ENCODE peak calls at places on chromosomes 11 and 22, in nine cellular contexts. B, D, U, G, W, Y, I, A and S are unnamed samples.

GRCh38 chr11:69539416-69540117 is 58.1 kb downstream of the LINC01488 start:
- DNase-seq in A (peak), I (peak), U (no peak), W (no peak), Y (no peak), G (peak), B (no peak), D (no peak), S (no peak)

GRCh38 chr11:48169706-48170105 is 46.9 kb upstream of the OR4B1 start:
- DNase-seq in G (no peak), W (no peak), I (no peak), D (no peak), Y (no peak), B (no peak), U (no peak), A (peak), S (no peak)

GRCh38 chr11:3853935-3854659 is 1.4 kb upstream of the STIM1 start:
- DNase-seq in B (no peak), I (peak), Y (no peak), G (no peak), A (peak), U (peak), D (peak), W (peak), S (peak)

GRCh38 chr11:9039194-9039593 is 35.4 kb upstream of the NRIP3 start:
- DNase-seq in A (no peak), B (no peak), D (peak), Y (peak), I (no peak), G (no peak), W (no peak), U (no peak), S (no peak)

GRCh38 chr11:61961570-61962212 is 5.7 kb downstream of the FTH1 start:
- DNase-seq in U (peak), Y (no peak), G (no peak), I (peak), D (no peak), A (peak), B (no peak), W (no peak), S (no peak)

GRCh38 chr22:25602924-25603323 is 38.4 kb downstream of the GRK3 start:
- DNase-seq in W (no peak), D (no peak), U (no peak), Y (peak), B (no peak), A (no peak), I (no peak), G (no peak), S (no peak)

GRCh38 chr11:91792779-91793262 is 431.8 kb upstream of the FAT3 start:
- DNase-seq in G (no peak), D (no peak), W (no peak), I (no peak), Y (no peak), U (no peak), B (no peak), A (no peak), S (no peak)

GRCh38 chr11:61472282-61472681 is 36.3 kb upstream of the LRRC10B start:
- DNase-seq in G (no peak), W (no peak), U (no peak), Y (no peak), D (no peak), A (peak), I (no peak), B (no peak), S (no peak)

GRCh38 chr11:70167723-70168404 is 35.2 kb upstream of the FADD start:
- DNase-seq in D (no peak), W (no peak), A (no peak), B (no peak), G (no peak), I (no peak), Y (no peak), U (no peak), S (no peak)

GRCh38 chr11:32302826-32303225 is 132.5 kb downstream of the WT1 start:
- DNase-seq in W (no peak), U (no peak), D (no peak), B (no peak), A (no peak), Y (no peak), G (no peak), I (no peak), S (no peak)

GRCh38 chr11:32297629-32298028 is 137.7 kb downstream of the WT1 start:
- DNase-seq in D (no peak), W (no peak), U (no peak), Y (peak), B (no peak), G (no peak), I (no peak), A (no peak), S (no peak)
- TF ChIP-seq CTCF in D (peak), W (peak), U (no peak), Y (peak), B (peak), G (no peak), I (peak), A (no peak), S (no peak)

DNA sequence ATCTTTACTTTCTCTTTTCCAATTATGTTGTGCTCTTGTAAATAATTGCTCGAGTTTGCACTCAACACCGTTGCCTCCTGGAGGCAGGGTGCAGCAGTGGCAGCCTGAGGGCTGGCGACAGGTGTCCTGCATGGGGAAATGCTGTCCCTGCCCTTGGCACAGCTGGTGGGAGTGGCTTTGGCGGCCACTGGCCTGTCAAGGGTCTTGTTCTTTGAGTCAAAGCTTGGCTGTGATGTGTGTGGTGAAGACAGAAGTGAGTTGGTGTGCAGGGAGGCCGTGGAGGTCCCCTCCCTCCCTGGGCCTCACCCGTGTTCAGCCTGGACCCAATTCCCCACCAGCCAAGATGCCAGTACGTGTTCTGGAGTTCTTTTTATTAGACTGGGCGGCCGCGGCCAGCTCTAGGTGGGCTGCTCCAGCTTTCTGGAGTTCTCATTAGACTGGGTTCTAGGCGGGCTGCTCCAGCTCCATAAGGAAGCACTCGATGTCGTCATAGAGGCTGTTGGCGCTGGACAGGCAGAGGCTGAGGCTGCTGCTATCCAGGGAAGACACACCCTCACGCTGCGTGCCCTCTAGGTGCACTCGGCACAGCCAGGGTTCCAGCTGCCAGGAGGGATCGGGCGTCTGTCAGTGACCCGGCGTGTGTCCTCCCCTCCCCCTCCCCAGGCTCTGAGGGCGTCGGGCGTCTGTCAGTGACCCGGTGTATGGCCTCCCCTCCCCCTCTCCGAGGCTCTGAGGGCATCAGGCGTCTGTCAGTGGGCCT is 3.4 kb downstream of the IRF7 start:
- DNase-seq in G (peak), B (peak), Y (peak), A (no peak), D (no peak), I (peak), W (peak), U (peak), S (no peak)
- TF ChIP-seq CTCF in G (no peak), B (no peak), Y (no peak), A (no peak), D (peak), I (peak), W (no peak), U (no peak), S (no peak)

GRCh38 chr11:94762208-94762607 is 5.9 kb upstream of the AMOTL1 start:
- DNase-seq in D (no peak), A (no peak), I (no peak), W (no peak), G (no peak), U (no peak), Y (peak), B (no peak), S (no peak)
- TF ChIP-seq CTCF in D (peak), A (peak), I (no peak), W (peak), G (no peak), U (no peak), Y (peak), B (peak), S (no peak)

GRCh38 chr11:37710031-37710430 is 1112.0 kb upstream of the RAG2 start:
- DNase-seq in U (no peak), D (no peak), W (no peak), A (no peak), G (no peak), Y (no peak), I (no peak), B (no peak), S (no peak)

DNA sequence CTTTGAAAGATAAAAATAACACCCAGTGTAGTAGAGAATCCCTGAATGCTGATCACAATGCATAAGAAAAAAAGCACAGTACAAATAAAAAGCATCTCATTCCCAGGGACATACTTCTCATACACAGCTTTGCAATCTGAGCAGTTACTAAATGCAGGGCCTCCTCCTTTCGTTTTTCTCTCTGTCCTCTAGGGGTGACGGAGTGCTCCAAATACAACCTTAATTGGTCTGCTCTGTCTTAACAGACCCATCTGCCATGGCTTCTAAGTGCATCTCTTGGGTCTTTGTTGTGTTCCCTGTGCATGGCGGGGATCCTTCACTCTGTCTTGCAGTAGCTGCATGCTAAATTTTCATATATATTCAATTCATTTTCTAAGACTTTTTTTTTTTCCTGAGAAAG is 1114.2 kb upstream of the RAG2 start:
- DNase-seq in U (no peak), Y (no peak), I (no peak), D (no peak), A (no peak), G (no peak), B (no peak), W (no peak), S (no peak)
- TF ChIP-seq CTCF in U (no peak), Y (no peak), I (no peak), D (no peak), A (no peak), G (no peak), B (peak), W (no peak), S (no peak)

GRCh38 chr11:29300441-29300840 is 716.4 kb downstream of the KCNA4 start:
- DNase-seq in G (no peak), I (no peak), D (no peak), A (no peak), B (no peak), U (no peak), Y (no peak), W (no peak), S (no peak)
- TF ChIP-seq CTCF in G (no peak), I (no peak), D (no peak), A (no peak), B (no peak), U (no peak), Y (no peak), W (no peak), S (no peak)

DNA sequence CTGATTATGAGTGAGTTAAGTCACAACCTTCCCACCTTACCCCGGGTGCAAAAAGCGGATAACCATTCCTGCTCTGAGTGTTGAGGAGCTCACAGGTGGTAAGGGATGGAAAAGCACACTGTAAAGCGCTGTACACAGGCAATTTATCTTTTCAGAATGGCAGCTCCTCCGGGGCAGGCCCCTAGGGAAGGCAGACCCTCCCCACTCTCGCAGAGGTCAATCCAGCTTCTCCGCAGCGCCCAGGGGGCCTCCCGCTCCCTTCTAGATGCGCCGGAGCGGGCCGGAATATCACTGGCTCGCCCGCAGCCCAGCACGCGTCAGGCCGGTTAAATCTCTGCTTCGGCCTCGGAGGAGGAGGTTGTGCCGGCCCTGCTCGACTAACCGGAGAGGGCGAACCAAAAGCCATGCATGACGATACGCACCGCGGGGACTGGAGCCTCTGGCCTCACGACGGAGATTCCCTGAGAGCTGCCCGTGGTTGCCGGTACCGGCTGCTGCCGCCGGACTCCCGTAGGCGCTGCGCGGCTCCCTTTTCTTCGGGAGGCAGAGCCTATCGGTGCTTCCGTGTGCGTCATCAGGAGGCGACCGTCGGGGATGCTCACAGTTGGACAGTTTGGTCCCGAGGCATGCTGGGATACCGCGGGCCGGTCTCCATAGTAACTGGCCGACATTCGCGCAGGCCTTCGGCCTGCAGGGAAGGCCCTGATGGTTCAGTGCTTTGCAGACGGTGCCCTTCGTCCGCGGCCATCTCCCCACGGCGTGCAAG is at the start of gene BRMS1:
- DNase-seq in B (peak), U (peak), W (peak), I (peak), G (peak), A (peak), D (peak), Y (peak), S (peak)
- TF ChIP-seq CTCF in B (no peak), U (peak), W (no peak), I (no peak), G (no peak), A (peak), D (no peak), Y (no peak), S (no peak)

GRCh38 chr11:65972116-65972515 is 10.6 kb downstream of the SART1 start:
- DNase-seq in I (no peak), B (no peak), D (no peak), G (no peak), Y (no peak), A (no peak), W (no peak), U (no peak), S (no peak)

GRCh38 chr11:65967329-65967934 is 5.9 kb downstream of the SART1 start:
- DNase-seq in D (no peak), G (no peak), A (no peak), I (no peak), W (no peak), B (no peak), Y (no peak), U (no peak), S (no peak)

GRCh38 chr11:65965986-65966762 is 4.6 kb downstream of the SART1 start:
- DNase-seq in A (no peak), G (no peak), D (no peak), I (no peak), U (no peak), Y (no peak), W (no peak), B (no peak), S (no peak)

GRCh38 chr11:65964906-65965305 is 3.4 kb downstream of the SART1 start:
- DNase-seq in B (no peak), W (no peak), A (no peak), D (no peak), U (no peak), G (no peak), Y (no peak), I (no peak), S (no peak)

DNA sequence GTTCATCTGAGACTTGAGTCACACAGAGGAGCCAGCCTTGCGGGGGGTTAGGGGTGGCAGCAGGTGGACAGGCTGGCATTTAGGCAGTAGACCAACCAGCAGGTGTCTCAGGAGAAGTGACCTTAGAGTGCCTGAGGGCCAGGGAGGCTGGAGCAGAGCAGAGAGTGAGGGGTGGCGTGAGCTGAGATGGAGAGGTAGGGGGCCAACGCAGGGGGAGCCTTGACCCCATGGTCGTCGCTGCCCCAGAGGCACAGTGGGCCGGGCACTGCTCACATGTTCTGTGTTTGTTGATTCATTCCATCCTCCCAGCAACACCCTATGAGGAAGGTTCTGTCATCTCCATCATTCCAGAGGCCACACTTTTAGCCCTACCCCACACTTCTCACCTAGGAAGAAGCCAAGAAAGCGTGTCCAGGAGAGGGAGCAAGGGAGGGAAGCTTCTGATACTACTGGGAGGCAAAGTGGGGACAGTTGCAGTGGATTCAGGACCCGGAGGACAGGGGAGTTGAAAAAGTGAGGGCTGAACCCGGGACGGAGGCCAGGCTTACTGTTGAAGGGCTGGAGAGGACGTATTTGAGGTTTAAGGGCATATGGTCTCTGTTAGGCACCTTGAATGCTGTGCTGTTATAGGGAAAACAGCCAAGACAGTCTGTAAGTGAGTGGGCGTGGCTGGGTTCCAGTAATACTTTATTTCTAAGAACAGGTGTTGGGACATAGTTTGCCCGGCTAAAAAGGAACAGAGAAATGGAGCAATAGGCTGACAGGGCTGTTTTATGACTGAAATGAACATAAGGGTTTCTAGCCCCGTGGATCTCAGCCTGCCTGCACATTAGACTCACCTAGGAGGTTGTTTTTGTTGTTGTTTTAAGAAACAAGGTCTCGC is 7.3 kb downstream of the SART1 start:
- DNase-seq in Y (no peak), G (no peak), I (no peak), B (no peak), U (no peak), W (no peak), A (no peak), D (no peak), S (no peak)
- TF ChIP-seq CTCF in Y (no peak), G (no peak), I (no peak), B (no peak), U (no peak), W (no peak), A (no peak), D (no peak), S (no peak)